ENCODE peak calls at places on chromosomes 13 and 19, in seven cellular contexts. L is upper lobe of left lung; A is IMR-90; C is activated T-cell treated with anti-CD3 and anti-CD28 coated beads for 1 hour; R is CD8-positive, alpha-beta T cell; S is NCI-H1436; V is activated naive CD4-positive, alpha-beta T cell treated with anti-CD3 and anti-CD28 coated beads, Interleukin-2, amount 50 U/mL, for 16 hours. J is an unnamed sample.

GRCh38 chr13:97492257-97492656 is 58.3 kb downstream of the RAP2A start:
- DNase-seq in L (no peak), A (no peak), C (no peak), R (no peak), S (no peak), V (no peak), J (peak)

GRCh38 chr13:44129418-44129817 is 244.2 kb upstream of the SERP2 start:
- DNase-seq in L (no peak), A (no peak), C (no peak), R (no peak), S (no peak), V (no peak), J (no peak)

GRCh38 chr13:114099918-114100445 is 32.4 kb downstream of the RASA3 start:
- DNase-seq in L (peak), A (peak), C (no peak), R (peak), S (peak), V (peak), J (peak)

GRCh38 chr19:6032381-6032780 is 54.4 kb upstream of the RANBP3 start:
- DNase-seq in L (no peak), A (no peak), C (no peak), R (no peak), S (no peak), V (no peak), J (no peak)

GRCh38 chr13:113466321-113466836 is 13.1 kb upstream of the ADPRHL1 start:
- DNase-seq in L (no peak), A (peak), C (no peak), R (no peak), S (no peak), V (no peak), J (no peak)

GRCh38 chr19:1243768-1244692 is 2.5 kb downstream of the ATP5F1D start:
- DNase-seq in L (peak), A (peak), C (peak), R (peak), S (peak), V (peak), J (peak)

GRCh38 chr19:52170863-52171320 is 529 bp downstream of the ZNF836 start:
- DNase-seq in L (peak), A (no peak), C (no peak), R (peak), S (no peak), V (peak), J (peak)

GRCh38 chr13:86002921-86003488 is 203.8 kb upstream of the SLITRK6 start:
- DNase-seq in L (no peak), A (no peak), C (no peak), R (no peak), S (no peak), V (no peak), J (peak)

GRCh38 chr13:114015608-114016295 is 41.9 kb upstream of the C13orf46 start:
- DNase-seq in L (peak), A (peak), C (no peak), R (no peak), S (no peak), V (no peak), J (no peak)

GRCh38 chr19:16715613-16716012 is 4.0 kb upstream of the NWD1 start:
- DNase-seq in L (no peak), A (no peak), C (no peak), R (no peak), S (no peak), V (no peak), J (no peak)

GRCh38 chr13:101845501-101846012 is 393.1 kb downstream of the ITGBL1 start:
- DNase-seq in L (no peak), A (peak), C (no peak), R (no peak), S (no peak), V (no peak), J (no peak)

GRCh38 chr19:29673451-29674371 is 8.4 kb downstream of the PLEKHF1 start:
- DNase-seq in L (peak), A (no peak), C (no peak), R (no peak), S (no peak), V (no peak), J (no peak)

GRCh38 chr19:11482384-11483050 is 1.7 kb upstream of the ELAVL3 start:
- DNase-seq in L (peak), A (peak), C (peak), R (peak), S (peak), V (peak), J (peak)

GRCh38 chr13:73997964-73998363 is 136.2 kb downstream of the KLF12 start:
- DNase-seq in L (no peak), A (no peak), C (no peak), R (no peak), S (no peak), V (no peak), J (no peak)

GRCh38 chr13:111397202-111397880 is 76.9 kb downstream of the TEX29 start:
- DNase-seq in L (no peak), A (no peak), C (no peak), R (no peak), S (no peak), V (no peak), J (no peak)

GRCh38 chr19:1511318-1511988 is 1.4 kb downstream of the ADAMTSL5 start:
- DNase-seq in L (no peak), A (no peak), C (no peak), R (no peak), S (no peak), V (no peak), J (no peak)

GRCh38 chr19:33670398-33670797 is 48.6 kb downstream of the CHST8 start:
- DNase-seq in L (no peak), A (no peak), C (no peak), R (no peak), S (no peak), V (no peak), J (no peak)

GRCh38 chr13:40970803-40971202 is 48.3 kb downstream of the ELF1 start:
- DNase-seq in L (no peak), A (no peak), C (no peak), R (no peak), S (no peak), V (no peak), J (no peak)

GRCh38 chr19:18589380-18590272 is 1.0 kb downstream of the REX1BD start:
- DNase-seq in L (peak), A (peak), C (peak), R (peak), S (peak), V (peak), J (peak)

GRCh38 chr13:36346222-36347083 is at the start of gene SPART:
- DNase-seq in L (peak), A (peak), C (peak), R (peak), S (peak), V (peak), J (peak)

GRCh38 chr13:112012004-112012704 is 54.8 kb upstream of the SOX1 start:
- DNase-seq in L (peak), A (no peak), C (no peak), R (no peak), S (no peak), V (no peak), J (no peak)

GRCh38 chr13:44402902-44403719 is 29.5 kb downstream of the SERP2 start:
- DNase-seq in L (no peak), A (no peak), C (no peak), R (no peak), S (no peak), V (no peak), J (peak)

GRCh38 chr19:38736036-38736412 is 8.2 kb downstream of the CAPN12 start:
- DNase-seq in L (peak), A (no peak), C (peak), R (peak), S (no peak), V (peak), J (peak)

GRCh38 chr19:10871711-10872550 is 578 bp downstream of the CARM1 start:
- DNase-seq in L (peak), A (no peak), C (peak), R (peak), S (peak), V (peak), J (peak)

GRCh38 chr19:38838986-38839761 is 7.6 kb upstream of the ECH1 start:
- DNase-seq in L (no peak), A (no peak), C (no peak), R (no peak), S (no peak), V (no peak), J (peak)

GRCh38 chr13:99307648-99308339 is 595 bp upstream of the GPR183 start:
- DNase-seq in L (no peak), A (peak), C (peak), R (peak), S (no peak), V (peak), J (peak)

J was measured in DMS53.